ENCODE peak calls at places on chromosomes 12 and 14, in five cellular contexts. P, E, Q, W and T are unnamed samples.

GRCh38 chr14:80987235-80988032 is 32.0 kb downstream of the TSHR start:
- DNase-seq in Q (peak), P (peak), E (peak), W (peak), T (peak)

GRCh38 chr12:1533602-1534304 is 60.6 kb downstream of the FBXL14 start:
- DNase-seq in E (peak), W (no peak), P (no peak), Q (peak), T (no peak)

GRCh38 chr12:85468356-85469157 is 188.5 kb downstream of the ALX1 start:
- DNase-seq in Q (peak), E (peak), P (peak), W (peak), T (peak)

GRCh38 chr12:88715673-88716072 is 135.4 kb upstream of the KITLG start:
- DNase-seq in W (no peak), E (no peak), Q (no peak), P (no peak), T (no peak)

GRCh38 chr12:80857311-80857710 is 80.4 kb downstream of the LIN7A start:
- DNase-seq in W (no peak), E (no peak), P (no peak), Q (no peak), T (no peak)

GRCh38 chr12:130526813-130527212 is 189.1 kb downstream of the PIWIL1 start:
- DNase-seq in W (peak), Q (peak), P (no peak), E (peak), T (no peak)

GRCh38 chr12:68403711-68404110 is 71.5 kb upstream of the MDM1 start:
- DNase-seq in P (no peak), E (no peak), Q (no peak), W (no peak), T (no peak)

GRCh38 chr12:122005252-122005651 is 16.4 kb upstream of the BCL7A start:
- DNase-seq in P (no peak), E (no peak), W (no peak), Q (no peak), T (no peak)

GRCh38 chr14:89451229-89451628 is 34.2 kb upstream of the FOXN3 start:
- DNase-seq in W (no peak), Q (no peak), E (no peak), P (no peak), T (no peak)

GRCh38 chr14:41498959-41499358 is 107.7 kb upstream of the LRFN5 start:
- DNase-seq in Q (no peak), P (no peak), E (no peak), W (no peak), T (no peak)

GRCh38 chr12:77122661-77123060 is 57.3 kb upstream of the E2F7 start:
- DNase-seq in E (no peak), Q (no peak), W (no peak), P (no peak), T (no peak)

GRCh38 chr12:94621662-94622359 is 28.5 kb downstream of the TMCC3 start:
- DNase-seq in P (no peak), E (no peak), Q (peak), W (no peak), T (no peak)

GRCh38 chr12:103639983-103640382 is 52.9 kb downstream of the STAB2 start:
- DNase-seq in E (no peak), Q (no peak), W (no peak), P (no peak), T (no peak)

GRCh38 chr12:114220311-114220710 is 185.6 kb downstream of the TBX5 start:
- DNase-seq in W (peak), E (no peak), P (no peak), Q (peak), T (no peak)

GRCh38 chr12:105427883-105428282 is 97.4 kb downstream of the C12orf75 start:
- DNase-seq in P (no peak), W (no peak), E (no peak), Q (no peak), T (no peak)

GRCh38 chr14:66359500-66359899 is 126.7 kb upstream of the CCDC196 start:
- DNase-seq in Q (no peak), W (peak), P (no peak), E (peak), T (no peak)
- H3K27ac ChIP-seq in Q (no peak), W (no peak), P (no peak), E (no peak), T (no peak)

DNA sequence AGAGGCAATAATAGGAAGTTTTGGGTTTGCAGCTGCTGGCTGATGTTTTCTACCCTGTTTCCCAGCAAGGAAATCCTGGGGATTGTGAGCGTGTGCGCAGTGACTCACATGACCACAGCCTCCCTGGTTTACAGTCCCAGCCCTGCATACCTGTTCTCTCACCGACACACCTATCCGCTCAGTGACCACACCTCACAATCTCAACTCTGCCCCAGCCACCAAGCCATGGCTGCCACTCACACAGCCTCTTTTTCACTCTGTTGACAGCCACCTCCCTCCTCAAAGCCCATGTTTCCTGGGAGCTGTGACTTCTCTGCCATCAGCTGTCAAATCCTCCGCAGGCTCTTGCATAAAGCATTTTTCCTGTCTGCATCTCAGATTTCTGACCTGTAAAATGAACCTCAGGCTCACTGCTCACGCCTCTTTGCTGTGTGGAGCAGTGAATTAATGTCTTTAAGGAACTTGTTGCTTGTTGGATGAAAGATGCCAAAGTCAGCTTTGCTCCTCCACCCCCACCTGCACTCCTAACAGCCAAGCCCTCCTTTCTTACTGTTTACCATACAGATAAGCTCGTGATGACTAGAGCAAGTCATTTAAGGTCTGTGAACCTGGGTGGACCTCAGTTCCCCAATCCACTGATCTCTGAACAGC is 43.5 kb downstream of the B4GALNT3 start:
- DNase-seq in W (no peak), Q (peak), P (no peak), E (peak), T (no peak)
- TF ChIP-seq CTCF in W (no peak), Q (no peak), P (no peak), E (no peak), T (no peak)

DNA sequence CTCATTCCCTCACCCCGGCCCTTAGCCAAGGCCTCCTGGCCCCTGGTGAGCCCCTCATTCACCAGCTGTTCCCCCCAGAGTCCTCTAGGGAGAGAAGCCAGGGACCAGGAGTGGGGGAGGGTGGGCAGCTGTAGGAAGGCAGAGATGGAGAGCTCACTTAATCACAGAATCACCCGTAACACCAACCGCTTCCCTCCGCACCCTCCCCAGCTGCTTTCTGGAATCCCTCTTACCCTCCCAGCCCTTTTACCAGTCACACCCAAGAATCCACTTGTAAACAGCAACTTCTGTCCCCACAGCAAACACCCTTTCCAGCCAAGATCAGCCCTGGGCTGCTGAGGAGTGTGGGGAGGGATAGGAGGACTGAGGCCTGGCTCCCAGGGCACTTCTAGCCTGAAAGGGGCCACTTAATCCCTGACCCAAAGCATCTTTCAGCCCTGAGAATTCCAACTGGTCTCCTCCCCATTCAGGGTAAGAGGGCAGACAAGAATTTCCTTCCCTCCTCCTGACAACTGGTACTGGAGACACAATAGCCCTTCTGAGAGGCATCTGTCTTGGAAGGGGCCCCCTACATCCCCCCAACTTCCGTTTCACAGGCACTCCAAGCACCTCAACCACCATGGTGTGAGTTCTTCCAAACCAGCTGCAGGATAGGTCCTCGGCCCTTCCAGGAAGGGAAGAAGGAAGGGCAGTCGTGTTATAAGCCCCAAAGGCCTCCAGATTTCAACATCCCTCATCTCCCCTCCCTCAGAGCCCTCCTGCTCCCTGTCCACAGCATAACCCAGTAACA is 18.6 kb downstream of the NCKAP5L start:
- DNase-seq in W (peak), P (no peak), E (peak), Q (peak), T (peak)
- H3K27ac ChIP-seq in W (peak), P (peak), E (peak), Q (peak), T (peak)

DNA sequence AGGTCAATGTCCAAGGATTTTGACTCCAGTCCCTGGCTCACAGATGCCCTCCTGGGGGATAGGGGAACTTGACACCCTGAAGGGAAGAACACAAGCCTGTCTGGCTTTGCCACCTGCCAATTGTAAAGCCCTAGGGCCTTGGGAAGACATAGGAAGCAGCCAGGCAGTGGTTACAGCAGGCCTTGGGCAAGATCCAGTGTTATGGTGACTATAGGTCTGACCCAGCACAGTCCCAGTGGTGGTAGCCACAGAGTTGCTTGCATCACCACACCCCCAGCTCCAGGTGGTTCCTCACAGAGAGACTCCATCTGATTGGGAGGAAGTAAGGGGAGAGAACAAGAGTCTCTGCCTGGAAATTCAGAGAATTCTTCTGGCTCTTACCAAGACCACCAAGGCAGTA is 24.2 kb downstream of the OR6C68 start:
- DNase-seq in P (no peak), Q (no peak), E (no peak), W (no peak), T (no peak)
- TF ChIP-seq CTCF in P (no peak), Q (no peak), E (no peak), W (no peak), T (no peak)

DNA sequence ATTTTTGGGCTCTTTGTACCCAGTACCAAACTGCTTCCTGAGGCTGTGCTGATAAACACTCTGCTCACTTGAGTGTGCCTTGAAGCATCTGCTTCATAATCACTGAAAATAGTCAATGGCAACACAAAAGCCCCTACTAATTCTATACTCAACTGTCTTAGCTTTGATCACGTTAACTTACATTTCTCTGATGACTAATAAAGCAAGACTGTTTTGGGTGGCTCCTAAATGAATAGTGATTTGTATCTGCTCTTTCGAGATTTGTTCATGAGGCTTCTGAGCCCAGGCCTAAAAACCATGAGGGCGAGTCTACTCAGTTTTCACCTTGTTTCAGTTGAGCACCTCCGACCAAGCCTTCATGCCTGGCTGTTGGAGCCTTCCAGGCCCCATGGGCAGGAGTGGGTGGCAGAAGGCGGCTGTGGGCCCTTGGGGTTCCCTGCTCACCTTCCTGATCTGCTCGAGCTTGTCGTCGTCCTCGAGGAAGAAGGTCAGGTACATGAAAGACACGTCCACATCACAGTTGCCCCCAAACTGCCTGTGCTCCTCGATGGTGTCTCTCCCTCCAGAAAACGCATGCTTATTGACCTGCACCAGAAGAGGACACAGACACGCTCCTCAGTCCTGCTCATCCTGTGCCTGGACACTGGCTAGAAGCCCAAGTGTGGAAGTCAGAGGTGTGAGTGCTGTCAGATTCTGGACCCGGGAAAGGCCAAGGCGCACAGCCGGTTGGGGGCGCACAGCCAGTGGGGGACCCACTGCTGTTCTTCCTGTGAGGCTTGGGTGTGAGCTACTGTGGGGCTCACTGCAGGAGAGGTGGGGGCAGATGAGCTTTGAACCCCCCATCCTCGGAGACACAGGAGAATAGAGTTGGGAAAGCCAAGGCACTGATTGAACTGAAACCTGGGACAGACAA is 13.7 kb downstream of the SLC25A47 start:
- DNase-seq in P (no peak), W (no peak), E (no peak), Q (no peak), T (no peak)
- H3K27ac ChIP-seq in P (no peak), W (no peak), E (no peak), Q (no peak), T (no peak)